ENCODE peak calls at places on chromosomes 2 and 18, in five cellular contexts. D, W, R, G and Q are unnamed samples.

GRCh38 chr18:48675912-48676311 is 137.1 kb downstream of the CTIF start:
- DNase-seq in R (no peak), G (no peak), W (peak), D (no peak), Q (no peak)

GRCh38 chr2:6877402-6878305 is at the start of gene RSAD2:
- DNase-seq in D (peak), G (peak), R (peak), W (no peak), Q (peak)

GRCh38 chr2:18057657-18058056 is 179.2 kb downstream of the KCNS3 start:
- DNase-seq in W (no peak), G (no peak), R (no peak), D (no peak), Q (peak)

GRCh38 chr2:5195636-5196035 is 496.5 kb upstream of the SOX11 start:
- DNase-seq in W (no peak), D (peak), R (no peak), G (no peak), Q (no peak)

GRCh38 chr18:27844416-27844792 is 332.5 kb downstream of the CDH2 start:
- DNase-seq in G (peak), R (no peak), W (no peak), D (peak), Q (peak)

GRCh38 chr2:25301453-25302352 is 40.0 kb downstream of the DNMT3A start:
- DNase-seq in R (peak), W (no peak), G (peak), D (peak), Q (peak)

GRCh38 chr2:45684756-45685155 is 33.3 kb downstream of the PRKCE start:
- DNase-seq in R (no peak), D (no peak), G (no peak), W (no peak), Q (no peak)

GRCh38 chr2:223633656-223634055 is 31.5 kb upstream of the SCG2 start:
- DNase-seq in R (no peak), D (no peak), W (no peak), G (no peak), Q (peak)

GRCh38 chr18:3966985-3967856 is 487.9 kb downstream of the DLGAP1 start:
- DNase-seq in G (peak), D (peak), W (no peak), R (no peak), Q (peak)

GRCh38 chr2:2837768-2838547 is 506.9 kb upstream of the MYT1L start:
- DNase-seq in W (no peak), D (no peak), G (no peak), R (no peak), Q (no peak)

GRCh38 chr2:235594041-235594440 is 100.2 kb downstream of the AGAP1 start:
- DNase-seq in D (peak), G (peak), W (no peak), R (no peak), Q (peak)

GRCh38 chr18:22683196-22683676 is 249.9 kb upstream of the RBBP8 start:
- DNase-seq in D (peak), G (peak), R (no peak), W (no peak), Q (peak)

GRCh38 chr2:37013315-37013641 is 46.9 kb upstream of the STRN start:
- DNase-seq in D (no peak), G (no peak), R (no peak), W (no peak), Q (no peak)

DNA sequence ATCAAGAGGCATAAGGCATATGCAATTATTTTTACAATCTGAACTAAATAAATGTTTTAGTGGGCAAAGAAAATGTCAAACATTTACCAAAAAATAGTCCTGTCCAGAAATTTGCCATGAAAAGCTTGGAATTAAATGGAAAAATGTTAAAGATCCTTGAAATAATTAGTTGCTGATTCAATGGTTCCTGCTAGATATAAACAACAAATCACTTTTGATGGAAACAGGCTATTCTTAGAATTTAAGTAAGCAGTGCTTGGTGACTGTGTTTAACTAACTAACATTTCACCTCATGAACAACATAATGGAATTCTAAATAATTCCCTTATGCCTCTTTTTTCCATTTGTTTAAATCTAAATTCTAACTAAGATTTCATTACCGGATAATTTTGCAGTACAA is 3.9 kb downstream of the RND3 start:
- DNase-seq in W (no peak), G (no peak), D (no peak), R (no peak), Q (no peak)
- H3K4me3 ChIP-seq in W (peak), G (no peak), D (peak), R (no peak), Q (peak)

DNA sequence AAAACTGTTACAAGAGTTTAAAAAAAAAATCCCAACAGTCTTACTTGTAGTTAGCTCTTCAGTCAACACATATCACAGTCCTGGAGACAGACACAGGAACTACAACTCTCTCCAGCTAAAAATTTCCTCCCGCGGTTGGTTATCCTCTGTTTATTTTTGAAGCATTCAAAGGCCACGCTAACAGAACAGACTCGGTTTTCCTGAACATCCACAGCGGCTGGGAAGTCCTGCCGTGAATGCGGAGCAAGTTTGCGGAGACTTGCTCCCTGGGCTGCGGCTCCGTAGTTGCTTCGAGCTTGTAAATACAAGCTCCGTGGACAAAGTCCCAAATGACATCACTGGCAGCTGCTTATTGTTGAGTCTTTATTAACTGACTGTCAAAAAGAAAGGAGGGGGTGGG is at the start of gene NCKAP5:
- DNase-seq in G (peak), R (no peak), D (peak), W (no peak), Q (peak)
- TF ChIP-seq CTCF in G (peak), R (no peak), D (no peak), W (peak), Q (peak)

DNA sequence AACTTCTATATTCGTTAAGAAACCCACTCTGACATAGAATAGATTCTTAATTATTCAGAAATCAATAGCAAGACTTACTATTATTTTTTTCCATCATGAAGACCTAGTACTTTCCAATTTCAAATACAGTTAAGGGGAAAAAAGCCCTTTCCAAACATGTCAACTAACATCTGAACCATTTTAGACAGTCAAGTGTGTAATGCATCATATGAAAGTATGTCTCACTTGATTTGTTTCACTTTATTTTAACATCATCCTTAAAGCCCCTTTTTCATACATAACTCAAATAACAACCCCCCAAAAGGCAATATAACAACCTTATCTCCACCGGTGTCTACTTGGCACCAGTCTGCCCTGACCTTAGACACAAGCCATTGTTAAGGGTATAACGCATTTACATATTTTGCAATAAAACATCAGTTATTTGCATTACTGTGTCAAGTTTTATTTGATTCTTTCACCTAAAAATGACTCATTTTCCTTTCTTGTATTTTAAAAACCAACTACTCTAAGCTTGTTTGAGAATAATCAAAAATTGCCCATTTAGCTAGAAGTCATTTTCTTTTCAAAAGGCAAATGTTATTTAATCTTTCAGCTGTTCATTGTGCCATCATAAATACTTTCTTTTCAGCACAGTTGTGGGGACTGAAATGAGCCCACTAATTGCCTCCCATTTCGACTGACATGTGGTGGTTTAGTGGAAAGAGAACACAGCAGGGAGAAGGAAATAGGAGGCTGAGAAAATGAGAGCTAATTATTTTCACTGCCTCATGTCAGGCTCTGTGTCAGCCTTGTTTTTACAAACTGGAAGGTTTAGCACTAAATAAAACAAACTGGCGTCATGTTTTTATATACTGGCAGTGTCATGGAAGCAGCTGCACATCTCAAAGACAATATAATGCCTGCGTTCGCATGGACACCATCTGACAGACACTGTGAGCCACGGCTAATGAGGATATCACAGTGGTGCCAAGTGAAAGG is 104.7 kb upstream of the CDCA7 start:
- DNase-seq in D (no peak), W (no peak), G (no peak), R (no peak), Q (no peak)
- H3K4me3 ChIP-seq in D (no peak), W (no peak), G (no peak), R (no peak), Q (no peak)

DNA sequence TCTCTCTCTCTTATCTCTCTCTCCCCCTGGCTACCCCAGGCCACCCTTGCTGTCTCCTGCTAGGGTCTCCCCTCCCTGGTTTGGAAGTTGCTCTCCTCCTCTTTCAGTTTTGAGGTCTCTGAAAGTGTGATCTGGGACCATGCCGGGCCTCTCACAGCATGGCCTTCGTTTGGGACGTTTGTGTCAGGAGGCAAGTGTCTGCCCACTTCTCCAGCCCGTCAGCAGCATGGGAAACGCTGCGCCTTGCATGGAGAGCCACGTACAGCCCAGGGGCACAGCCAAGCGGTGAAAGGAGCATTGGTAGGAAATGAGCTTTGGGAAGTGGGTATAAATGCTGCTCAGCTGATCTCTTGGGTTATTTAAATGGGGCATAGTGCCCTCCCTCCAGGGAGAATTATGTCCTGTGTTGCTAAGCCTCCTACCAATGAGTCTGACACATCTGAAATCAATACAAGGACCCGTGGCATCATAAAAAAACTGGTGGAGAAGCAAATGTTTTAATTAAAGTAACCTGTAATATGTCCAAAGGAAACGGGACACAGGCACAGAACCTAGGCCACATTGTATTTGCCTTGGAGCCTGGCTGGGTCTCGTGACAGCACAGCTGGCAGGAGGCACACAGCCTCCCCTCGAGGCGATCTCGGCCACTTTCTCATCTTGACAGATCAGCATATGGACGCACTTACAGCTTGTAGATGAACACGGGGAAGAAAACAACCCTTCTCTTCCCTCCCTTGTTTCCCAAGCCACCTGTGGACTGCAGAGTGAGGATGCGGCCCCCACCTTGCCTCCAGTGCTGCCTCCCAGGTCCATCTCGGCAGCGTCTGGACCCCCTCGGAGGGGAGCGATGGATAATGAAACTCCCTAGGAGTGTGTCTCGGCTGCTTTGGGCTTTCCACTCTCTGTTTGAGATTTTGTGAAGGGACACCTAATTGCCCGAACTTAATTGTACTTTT is 72.7 kb downstream of the SH3RF3 start:
- DNase-seq in R (peak), W (no peak), D (no peak), G (no peak), Q (peak)
- TF ChIP-seq CTCF in R (no peak), W (no peak), D (no peak), G (no peak), Q (peak)

DNA sequence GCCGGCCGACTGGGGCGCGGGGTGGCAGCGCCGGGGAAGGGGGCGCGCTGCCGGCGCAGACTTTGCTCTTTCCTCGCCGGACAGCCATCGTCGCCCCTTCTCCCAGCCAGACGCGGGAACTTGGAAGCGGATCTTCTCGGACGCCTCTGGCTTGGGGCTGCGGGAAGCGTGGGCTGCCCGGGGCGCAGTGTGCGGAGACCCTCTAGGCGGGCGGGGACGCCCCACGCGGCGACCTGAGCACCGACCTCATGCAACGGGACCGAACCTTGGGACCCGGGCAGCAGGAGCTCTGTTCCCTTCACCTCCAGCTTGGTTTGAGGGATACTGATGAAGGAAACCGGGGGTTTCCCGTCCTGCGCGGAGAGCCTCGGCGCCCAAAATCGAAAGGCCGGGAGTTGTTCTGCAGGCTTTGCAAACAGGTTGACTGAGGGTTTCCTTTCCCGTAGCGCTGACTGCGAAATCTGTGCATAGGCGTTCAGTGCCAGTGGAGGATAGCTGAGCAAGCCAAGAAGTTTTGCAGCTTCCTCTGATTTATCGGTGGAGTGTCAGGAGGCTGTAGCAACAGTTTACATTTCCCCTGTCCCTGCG is 485 bp downstream of the THSD7B start:
- DNase-seq in G (no peak), W (peak), D (no peak), R (no peak), Q (no peak)
- H3K4me3 ChIP-seq in G (no peak), W (peak), D (no peak), R (no peak), Q (peak)